ENCODE peak calls at places on chromosomes 6 and 20, in eight cellular contexts. C, L, H, S, R, W, K and I are unnamed samples.

GRCh38 chr6:133959667-133960368 is 6.8 kb downstream of the TBPL1 start:
- DNase-seq in C (no peak), L (no peak), H (no peak), S (no peak), R (no peak), W (no peak), K (no peak), I (no peak)

GRCh38 chr20:62318411-62319345 is 15.9 kb downstream of the ADRM1 start:
- DNase-seq in C (no peak), L (no peak), H (no peak), S (no peak), R (no peak), W (no peak), K (no peak), I (no peak)

GRCh38 chr6:44514576-44515193 is 127.2 kb downstream of the CDC5L start:
- DNase-seq in C (no peak), L (no peak), H (no peak), S (no peak), R (no peak), W (no peak), K (no peak), I (no peak)

GRCh38 chr6:14858808-14859207 is 387.1 kb upstream of the JARID2 start:
- DNase-seq in C (no peak), L (no peak), H (no peak), S (no peak), R (no peak), W (no peak), K (no peak), I (no peak)

GRCh38 chr20:32727663-32728062 is 15.6 kb downstream of the COMMD7 start:
- DNase-seq in C (peak; percentile 86), L (no peak), H (no peak), S (no peak), R (no peak), W (peak; percentile 93), K (no peak), I (no peak)

GRCh38 chr6:36912583-36912982 is 26.8 kb downstream of the C6orf89 start:
- DNase-seq in C (peak; percentile 90), L (no peak), H (peak; percentile 11), S (no peak), R (peak; percentile 46), W (peak; percentile 88), K (no peak), I (peak; percentile 70)

GRCh38 chr6:128464790-128465189 is 55.6 kb downstream of the PTPRK start:
- DNase-seq in C (no peak), L (no peak), H (no peak), S (no peak), R (no peak), W (peak; percentile 9), K (no peak), I (no peak)

GRCh38 chr20:57400262-57400701 is 9.1 kb downstream of the RBM38 start:
- DNase-seq in C (no peak), L (no peak), H (no peak), S (no peak), R (no peak), W (no peak), K (no peak), I (peak; percentile 79)

GRCh38 chr6:15905488-15906392 is 223.1 kb upstream of the MYLIP start:
- DNase-seq in C (no peak), L (no peak), H (no peak), S (no peak), R (no peak), W (no peak), K (no peak), I (peak; percentile 44)

GRCh38 chr6:161054876-161055275 is 63.3 kb downstream of the MAP3K4 start:
- DNase-seq in C (no peak), L (no peak), H (no peak), S (no peak), R (no peak), W (no peak), K (no peak), I (no peak)

GRCh38 chr6:135129139-135129867 is 51.8 kb upstream of the MYB start:
- DNase-seq in C (no peak), L (no peak), H (no peak), S (no peak), R (no peak), W (no peak), K (no peak), I (no peak)

GRCh38 chr6:113630365-113630737 is 226.8 kb upstream of the MARCKS start:
- DNase-seq in C (peak; percentile 88), L (no peak), H (no peak), S (no peak), R (no peak), W (no peak), K (no peak), I (no peak)

GRCh38 chr6:98641929-98642328 is 192.4 kb upstream of the POU3F2 start:
- DNase-seq in C (peak; percentile 5), L (no peak), H (no peak), S (no peak), R (no peak), W (peak; percentile 46), K (no peak), I (no peak)

GRCh38 chr6:4828187-4828698 is 52.0 kb downstream of the CDYL start:
- DNase-seq in C (no peak), L (no peak), H (no peak), S (no peak), R (no peak), W (no peak), K (no peak), I (no peak)

GRCh38 chr20:34711813-34712430 is 7.8 kb downstream of the TP53INP2 start:
- DNase-seq in C (no peak), L (no peak), H (no peak), S (no peak), R (no peak), W (no peak), K (no peak), I (no peak)

GRCh38 chr6:35601331-35602132 is 87.2 kb downstream of the FKBP5 start:
- DNase-seq in C (peak; percentile 83), L (peak; percentile 58), H (peak; percentile 57), S (no peak), R (peak; percentile 58), W (peak; percentile 95), K (peak; percentile 87), I (no peak)
- TF ChIP-seq CTCF in C (no peak), L (no peak), H (no peak), S (no peak), R (no peak), W (no peak), K (peak; percentile 29), I (no peak)

DNA sequence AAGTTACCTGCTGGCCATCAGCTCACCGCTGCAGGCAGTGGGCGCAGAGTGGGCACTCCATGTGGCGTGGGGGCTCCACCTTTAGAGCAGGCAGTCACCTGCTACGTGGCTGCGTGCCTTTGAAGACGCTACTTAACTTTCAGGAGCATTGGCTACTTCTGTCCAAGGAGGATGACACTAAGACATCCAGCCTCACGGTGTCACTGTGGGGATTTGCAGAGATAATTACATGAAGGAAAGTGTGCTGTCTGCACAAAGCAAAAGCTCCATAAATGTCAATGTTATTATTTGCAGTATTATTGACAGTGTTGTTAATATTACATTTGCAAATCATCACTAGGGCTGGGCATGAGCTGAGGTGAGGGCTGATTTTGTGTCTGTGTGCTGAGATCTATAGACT is 166.0 kb upstream of the SYNDIG1 start:
- DNase-seq in C (peak; percentile 29), L (no peak), H (no peak), S (no peak), R (no peak), W (peak; percentile 7), K (no peak), I (no peak)
- TF ChIP-seq CTCF in C (peak; percentile 44), L (peak; percentile 18), H (no peak), S (peak; percentile 35), R (no peak), W (peak; percentile 15), K (no peak), I (no peak)

DNA sequence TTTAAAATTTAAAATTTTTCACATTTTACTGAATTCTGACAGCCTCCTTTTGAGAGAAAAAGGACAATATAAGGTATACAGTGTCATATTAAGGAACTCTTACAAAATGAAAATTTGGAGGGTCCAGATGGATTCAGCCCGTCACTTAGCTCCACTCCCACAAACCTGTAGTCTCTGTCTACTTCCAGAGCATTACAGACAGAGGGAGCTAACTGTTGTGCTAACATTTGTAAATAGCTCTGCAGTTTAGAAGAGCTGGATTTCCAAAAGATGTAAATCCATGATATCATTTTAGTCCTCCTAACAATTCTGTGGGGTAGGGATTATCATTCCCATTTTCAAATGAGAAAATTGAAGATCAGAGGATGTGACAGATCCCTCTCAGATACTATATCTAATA is 16.1 kb upstream of the SERINC3 start:
- DNase-seq in C (no peak), L (no peak), H (no peak), S (no peak), R (no peak), W (no peak), K (no peak), I (no peak)
- TF ChIP-seq CTCF in C (peak; percentile 38), L (peak; percentile 31), H (no peak), S (no peak), R (no peak), W (peak; percentile 22), K (no peak), I (no peak)

GRCh38 chr20:44430270-44431065 is 45.2 kb upstream of the TTPAL start:
- DNase-seq in C (no peak), L (no peak), H (no peak), S (no peak), R (no peak), W (no peak), K (no peak), I (no peak)

GRCh38 chr20:44433751-44434538 is 41.7 kb upstream of the TTPAL start:
- DNase-seq in C (no peak), L (no peak), H (no peak), S (no peak), R (no peak), W (no peak), K (no peak), I (no peak)

GRCh38 chr20:44431502-44432234 is 44.0 kb upstream of the TTPAL start:
- DNase-seq in C (no peak), L (no peak), H (no peak), S (no peak), R (no peak), W (no peak), K (no peak), I (no peak)

GRCh38 chr20:44431118-44431501 is 44.6 kb upstream of the TTPAL start:
- DNase-seq in C (no peak), L (no peak), H (no peak), S (no peak), R (no peak), W (no peak), K (no peak), I (no peak)

DNA sequence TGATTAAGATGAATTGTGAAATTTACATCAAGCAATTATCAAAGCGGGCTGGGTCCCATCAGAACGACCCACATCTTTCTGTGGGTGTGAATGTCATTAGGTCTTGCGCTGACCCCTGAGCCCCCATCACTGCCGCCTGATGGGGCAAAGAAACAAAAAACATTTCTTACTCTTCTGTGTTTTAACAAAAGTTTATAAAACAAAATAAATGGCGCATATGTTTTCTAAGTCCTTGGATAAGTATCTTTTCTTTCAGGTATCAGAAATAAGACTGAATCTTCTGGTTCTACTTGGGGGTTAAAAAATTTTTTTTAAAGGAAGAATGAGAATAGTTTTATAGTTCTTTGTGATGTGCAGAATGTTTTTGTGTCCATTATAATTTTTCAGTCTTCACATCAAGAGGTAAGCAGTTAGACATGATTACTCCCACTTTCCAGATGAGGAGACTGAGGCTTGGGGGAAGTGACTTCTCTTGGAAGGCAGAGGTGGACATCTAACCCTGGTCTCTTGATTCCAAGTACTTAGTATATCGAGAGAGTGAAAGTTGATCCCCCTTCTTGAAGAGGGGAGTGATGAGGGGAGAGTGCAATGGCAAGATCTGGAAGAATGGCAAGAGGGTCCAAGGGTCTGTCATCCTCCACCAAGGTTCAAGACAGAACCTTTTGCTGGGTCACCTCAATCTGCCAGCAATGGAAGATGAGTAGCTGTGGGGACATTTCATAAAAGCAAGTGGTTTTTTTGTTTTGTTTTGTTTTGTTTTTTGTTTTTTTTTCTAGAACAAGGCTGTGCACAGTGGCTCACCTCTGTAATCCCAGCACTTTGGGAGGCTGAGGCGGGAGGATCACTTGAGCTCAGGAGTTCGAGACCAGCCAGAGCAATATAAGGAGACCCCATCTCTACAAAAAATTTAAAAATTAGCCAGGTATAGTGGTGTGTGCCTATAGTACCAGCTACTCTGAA is 42.8 kb upstream of the TTPAL start:
- DNase-seq in C (no peak), L (no peak), H (no peak), S (no peak), R (no peak), W (no peak), K (no peak), I (no peak)
- TF ChIP-seq CTCF in C (no peak), L (no peak), H (no peak), S (no peak), R (no peak), W (no peak), K (no peak), I (no peak)